ENCODE peak calls at places on chromosomes 7 and 10, in six cellular contexts. Q is neuronal stem cell, K is HS-5, I is posterior vena cava, V is GM10248, F is hypothalamus. C is an unnamed sample.

GRCh38 chr7:35718047-35718446 is 23.1 kb upstream of the HERPUD2 start:
- DNase-seq in V (no peak), Q (no peak), F (no peak), K (no peak), I (no peak), C (no peak)

GRCh38 chr7:100865372-100865911 is 1.7 kb upstream of the TRIP6 start:
- DNase-seq in I (no peak), Q (no peak), K (no peak), F (no peak), V (no peak), C (no peak)

GRCh38 chr7:96084880-96085551 is 236.9 kb downstream of the SLC25A13 start:
- DNase-seq in Q (no peak), I (no peak), K (peak), F (no peak), V (no peak), C (no peak)

GRCh38 chr7:139640678-139641077 is 117.2 kb downstream of the CLEC2L start:
- DNase-seq in K (no peak), Q (no peak), V (no peak), I (no peak), F (no peak), C (no peak)

GRCh38 chr10:57898231-57898630 is 369.5 kb downstream of the IPMK start:
- DNase-seq in Q (no peak), F (no peak), V (no peak), I (no peak), K (no peak), C (no peak)

GRCh38 chr7:130627775-130628174 is 40.8 kb downstream of the COPG2 start:
- DNase-seq in V (no peak), I (no peak), K (no peak), F (no peak), Q (no peak), C (no peak)

GRCh38 chr7:209846-210245 is 17.5 kb downstream of the FAM20C start:
- DNase-seq in I (no peak), K (no peak), V (no peak), F (no peak), Q (no peak), C (no peak)

GRCh38 chr10:37289833-37290464 is 164.6 kb downstream of the ANKRD30A start:
- DNase-seq in K (no peak), F (no peak), V (no peak), I (no peak), Q (no peak), C (no peak)

GRCh38 chr10:116163308-116163707 is 109.7 kb downstream of the GFRA1 start:
- DNase-seq in Q (no peak), F (peak), K (no peak), I (no peak), V (no peak), C (no peak)

GRCh38 chr7:88664630-88665233 is 94.8 kb upstream of the ZNF804B start:
- DNase-seq in V (no peak), Q (no peak), F (no peak), I (no peak), K (peak), C (no peak)

GRCh38 chr10:1185911-1186692 is 129.9 kb downstream of the WDR37 start:
- DNase-seq in F (no peak), K (no peak), I (peak), Q (no peak), V (no peak), C (no peak)

GRCh38 chr10:31157125-31157983 is 125.7 kb upstream of the ZNF438 start:
- DNase-seq in V (no peak), Q (no peak), I (peak), F (peak), K (no peak), C (peak)